ENCODE peak calls at places on chromosomes 7 and 10, in nine cellular contexts. A is suprapubic skin, D is endothelial cell of umbilical vein, Z is transverse colon, G is SK-N-SH, T is neural progenitor cell, S is heart right ventricle, E is heart left ventricle, B is hepatocyte. V is an unnamed sample.

GRCh38 chr10:46554166-46554781 is 2.2 kb downstream of the GPRIN2 start:
- DNase-seq in A (no peak), D (no peak), Z (no peak), G (no peak), T (no peak), S (peak; percentile 3), E (no peak), B (no peak), V (no peak)

GRCh38 chr10:29618341-29619171 is 16.2 kb downstream of the SVIL start:
- DNase-seq in A (peak; percentile 76), D (no peak), Z (peak; percentile 71), G (no peak), T (peak; percentile 45), S (no peak), E (no peak), B (peak; percentile 68), V (peak; percentile 18)

GRCh38 chr7:7352845-7353244 is 170.5 kb downstream of the C1GALT1 start:
- DNase-seq in A (no peak), D (no peak), Z (no peak), G (no peak), T (no peak), S (no peak), E (no peak), B (peak; percentile 10), V (peak; percentile 84)

GRCh38 chr7:125059861-125060456 is 130.3 kb upstream of the POT1 start:
- DNase-seq in A (no peak), D (peak; percentile 36), Z (no peak), G (peak; percentile 12), T (no peak), S (no peak), E (no peak), B (no peak), V (no peak)

GRCh38 chr7:138919256-138919655 is 61.9 kb downstream of the KIAA1549 start:
- DNase-seq in A (no peak), D (no peak), Z (no peak), G (no peak), T (no peak), S (no peak), E (no peak), B (no peak), V (no peak)

GRCh38 chr10:96276426-96276825 is 5.1 kb upstream of the BLNK start:
- DNase-seq in A (no peak), D (no peak), Z (no peak), G (no peak), T (no peak), S (no peak), E (no peak), B (no peak), V (no peak)

GRCh38 chr10:97891497-97892167 is 42.0 kb downstream of the GOLGA7B start:
- DNase-seq in A (no peak), D (no peak), Z (no peak), G (no peak), T (no peak), S (no peak), E (no peak), B (peak; percentile 31), V (no peak)

GRCh38 chr10:91493313-91493712 is 83.2 kb downstream of the HECTD2 start:
- DNase-seq in A (no peak), D (peak; percentile 24), Z (no peak), G (peak; percentile 53), T (peak; percentile 3), S (no peak), E (no peak), B (peak; percentile 24), V (peak; percentile 66)

GRCh38 chr10:60627778-60628773 is 150.2 kb upstream of the CDK1 start:
- DNase-seq in A (no peak), D (no peak), Z (no peak), G (no peak), T (no peak), S (no peak), E (no peak), B (peak; percentile 28), V (no peak)

GRCh38 chr7:1285556-1286301 is 53.1 kb downstream of the UNCX start:
- DNase-seq in A (no peak), D (no peak), Z (no peak), G (no peak), T (no peak), S (no peak), E (no peak), B (no peak), V (no peak)

GRCh38 chr10:77837925-77838595 is 88.5 kb downstream of the DLG5 start:
- DNase-seq in A (no peak), D (no peak), Z (no peak), G (no peak), T (no peak), S (no peak), E (no peak), B (no peak), V (no peak)

GRCh38 chr10:73948947-73949633 is 38.2 kb downstream of the PLAU start:
- DNase-seq in A (no peak), D (no peak), Z (no peak), G (no peak), T (no peak), S (no peak), E (no peak), B (no peak), V (no peak)

GRCh38 chr7:23273141-23273599 is 26.0 kb upstream of the MALSU1 start:
- DNase-seq in A (peak; percentile 90), D (peak; percentile 92), Z (peak; percentile 94), G (peak; percentile 80), T (peak; percentile 92), S (peak; percentile 66), E (peak; percentile 64), B (peak; percentile 96), V (peak; percentile 96)

GRCh38 chr7:14104861-14105260 is 115.4 kb upstream of the ETV1 start:
- DNase-seq in A (no peak), D (no peak), Z (no peak), G (no peak), T (peak; percentile 18), S (no peak), E (no peak), B (no peak), V (no peak)

DNA sequence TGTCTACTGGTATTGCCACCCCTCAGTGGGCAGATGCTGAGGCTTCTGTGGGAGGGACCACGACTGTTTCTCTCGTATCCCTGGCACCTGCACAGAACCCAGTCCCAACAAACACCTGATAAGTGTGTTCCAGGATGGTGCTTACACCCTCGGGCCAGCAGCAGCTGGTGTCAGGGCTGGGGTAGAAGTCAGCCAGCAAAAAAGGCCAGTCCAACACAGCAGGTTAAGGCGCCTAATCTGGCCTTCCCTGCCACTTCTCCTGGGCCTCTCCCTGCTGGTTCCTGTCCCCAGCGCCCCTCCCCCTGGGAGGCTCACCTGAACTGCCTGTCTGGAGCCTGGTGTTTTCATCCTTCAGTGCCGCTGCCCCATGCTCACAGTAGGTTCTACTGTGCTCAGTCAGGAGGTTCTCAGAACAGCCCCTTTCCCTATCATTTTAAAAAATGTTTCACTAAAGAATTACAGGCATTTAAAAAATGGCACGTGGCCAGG is 20.0 kb downstream of the PODXL start:
- DNase-seq in A (no peak), D (no peak), Z (no peak), G (no peak), T (no peak), S (no peak), E (no peak), B (no peak), V (no peak)
- H3K4me1 ChIP-seq in A (peaks cover 7% of the 10 kb centered on the region), D (peaks cover 41% of the 10 kb centered on the region), Z (peaks cover 14% of the 10 kb centered on the region), G (peaks cover 27% of the 10 kb centered on the region), T (peaks cover 19% of the 10 kb centered on the region), S (peaks cover 72% of the 10 kb centered on the region), E (peaks cover 59% of the 10 kb centered on the region), B (peaks cover 11% of the 10 kb centered on the region), V (peaks cover 90% of the 10 kb centered on the region)

DNA sequence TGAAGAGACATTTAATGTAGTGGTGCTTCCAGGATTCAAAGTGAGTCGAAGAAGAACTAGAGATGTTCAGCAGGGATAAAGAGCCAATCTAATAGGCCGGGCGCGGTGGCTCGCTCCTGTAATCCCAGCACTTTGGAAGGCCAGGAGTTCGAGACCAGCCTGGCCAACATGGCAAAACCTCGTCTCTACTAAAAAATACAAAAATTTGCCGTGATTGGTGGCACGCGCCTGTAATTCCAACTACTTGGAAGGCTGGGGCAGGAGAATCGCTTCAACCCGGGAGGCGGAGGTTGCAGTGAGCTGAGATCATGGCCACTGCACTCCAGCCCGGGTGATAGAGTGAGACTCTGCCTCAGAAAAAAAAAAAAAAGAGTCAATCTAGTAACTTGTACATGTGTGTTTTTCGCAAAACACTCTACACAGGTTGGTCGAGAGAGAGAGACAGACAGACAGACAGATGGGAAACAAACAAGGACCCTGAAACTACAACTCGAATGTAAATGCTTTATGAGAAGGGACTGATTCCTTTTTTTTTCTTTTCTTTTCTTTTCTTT is 775 bp downstream of the ABCB8 start:
- DNase-seq in A (no peak), D (no peak), Z (no peak), G (no peak), T (no peak), S (no peak), E (no peak), B (no peak), V (no peak)
- TF ChIP-seq CTCF in A (no peak), D (no peak), Z (no peak), G (no peak), T (no peak), S (no peak), E (no peak), B (no peak), V (no peak)

DNA sequence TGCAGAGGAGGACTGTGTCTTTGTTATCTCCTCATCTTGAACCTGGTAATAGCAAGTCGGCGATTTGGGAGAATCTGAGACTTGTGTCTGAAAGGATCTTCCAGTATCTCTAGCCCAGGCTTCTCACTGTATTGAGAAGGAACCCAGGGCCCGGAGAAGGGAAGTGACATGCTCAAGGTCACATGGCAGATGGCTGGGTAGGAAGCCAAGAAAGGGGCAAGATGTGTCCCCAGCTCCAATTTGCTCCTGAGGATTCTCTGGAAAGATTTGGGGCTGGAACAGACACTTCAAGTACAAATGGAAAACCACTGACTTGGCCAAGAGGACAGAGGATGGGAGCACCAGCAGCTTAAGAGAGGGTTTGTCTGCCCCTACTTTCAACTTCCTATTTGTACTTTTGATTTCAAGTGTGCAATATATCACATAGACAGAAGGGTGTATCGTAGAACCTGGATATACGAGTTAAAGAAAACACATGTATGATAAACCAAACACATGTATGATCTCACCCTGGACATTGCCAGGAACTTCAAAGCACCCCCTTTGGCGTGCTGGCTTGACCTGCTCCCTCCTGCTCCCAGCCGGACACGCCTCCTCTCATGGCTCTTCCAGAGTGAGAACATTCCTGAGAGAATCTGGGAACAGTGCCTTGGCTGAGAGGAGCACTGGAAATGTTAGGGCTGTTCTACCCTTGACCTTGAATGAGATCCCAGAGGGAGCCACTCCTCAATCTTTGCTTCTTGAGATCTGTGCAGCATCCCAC is 79.7 kb downstream of the CDH23 start:
- DNase-seq in A (no peak), D (no peak), Z (peak; percentile 25), G (no peak), T (no peak), S (peak; percentile 57), E (peak; percentile 52), B (no peak), V (no peak)
- H3K4me1 ChIP-seq in A (peaks cover 30% of the 10 kb centered on the region), D (no peaks in the 10 kb centered on the region), Z (peaks cover 17% of the 10 kb centered on the region), G (no peaks in the 10 kb centered on the region), T (peaks cover 12% of the 10 kb centered on the region), S (peaks cover 65% of the 10 kb centered on the region), E (peaks cover 40% of the 10 kb centered on the region), B (no peaks in the 10 kb centered on the region), V (peaks cover 7% of the 10 kb centered on the region)

DNA sequence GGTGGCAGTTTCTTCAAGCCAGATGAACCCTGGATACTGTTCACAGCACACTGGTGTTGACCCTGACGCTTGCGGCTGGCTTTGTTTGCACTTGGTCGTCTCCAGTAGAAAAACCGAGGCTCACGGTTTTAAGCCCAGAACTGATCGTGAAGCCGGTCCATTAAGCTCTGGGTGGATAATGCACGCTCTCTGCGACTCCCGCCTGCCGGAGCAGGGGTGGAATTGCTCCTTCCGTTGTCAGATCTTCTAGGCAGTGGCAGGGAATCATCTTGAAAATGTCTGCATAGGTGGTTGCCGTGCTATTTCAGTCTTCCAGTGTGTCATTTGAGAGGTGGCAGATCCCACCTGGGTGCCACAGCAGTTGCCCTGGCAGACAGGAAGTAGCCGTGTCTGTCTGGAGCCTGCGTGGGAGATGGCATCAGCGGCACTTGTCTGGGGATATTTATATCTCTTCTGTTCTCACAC is 35.9 kb upstream of the AP5Z1 start:
- DNase-seq in A (no peak), D (no peak), Z (no peak), G (peak; percentile 77), T (peak; percentile 27), S (peak; percentile 49), E (peak; percentile 60), B (peak; percentile 76), V (no peak)
- TF ChIP-seq CTCF in A (no peak), D (no peak), Z (peak; percentile 42), G (no peak), T (no peak), S (peak; percentile 21), E (peak; percentile 60), B (peak; percentile 39), V (no peak)

V was measured in GM23338.